ENCODE peak calls at places on chromosome 11, in nine cellular contexts. A is hepatocyte, W is transverse colon, T is ovary, D is heart left ventricle, Z is GM23338, X is dorsolateral prefrontal cortex, N is heart right ventricle, Y is HL-60. Q is an unnamed sample. For H3K27me3, the result is how much of the 10 kb centered on the place peaks cover.

GRCh38 chr11:89405629-89406028 is 85.5 kb downstream of the NOX4 start:
- DNase-seq in W (no peak), T (no peak), D (no peak), Y (no peak), A (no peak), Z (peak), X (no peak), N (no peak), Q (peak)

GRCh38 chr11:73019448-73019847 is 122.7 kb downstream of the FCHSD2 start:
- DNase-seq in Z (no peak), X (no peak), N (no peak), W (no peak), D (no peak), Y (no peak), T (no peak), A (no peak), Q (no peak)

GRCh38 chr11:120185678-120186407 is 25.0 kb upstream of the OAF start:
- DNase-seq in W (no peak), T (no peak), N (peak), Z (no peak), D (peak), A (peak), X (no peak), Y (no peak), Q (no peak)

GRCh38 chr11:121615506-121615905 is 162.7 kb upstream of the SORL1-AS1 start:
- DNase-seq in W (no peak), X (no peak), T (no peak), Y (no peak), A (no peak), D (no peak), Z (no peak), N (no peak), Q (no peak)

GRCh38 chr11:9357041-9357440 is 27.4 kb upstream of the IPO7 start:
- DNase-seq in A (no peak), D (no peak), Z (no peak), Y (no peak), N (no peak), T (no peak), X (no peak), W (no peak), Q (peak)

GRCh38 chr11:130798801-130799200 is 117.5 kb downstream of the SNX19 start:
- DNase-seq in Y (no peak), A (no peak), N (no peak), X (no peak), T (no peak), D (no peak), Z (no peak), W (no peak), Q (no peak)

GRCh38 chr11:2651054-2651617 is 48.7 kb downstream of the KCNQ1OT1 start:
- DNase-seq in X (no peak), Z (no peak), N (no peak), T (no peak), W (no peak), Y (no peak), A (no peak), D (no peak), Q (no peak)

GRCh38 chr11:78586452-78587046 is 11.9 kb upstream of the NARS2 start:
- DNase-seq in X (no peak), Z (peak), A (no peak), T (no peak), D (no peak), Y (no peak), W (no peak), N (no peak), Q (peak)

GRCh38 chr11:130162733-130163132 is 3.2 kb downstream of the ST14 start:
- DNase-seq in T (no peak), N (no peak), W (peak), X (no peak), Y (peak), A (peak), Z (no peak), D (no peak), Q (no peak)

GRCh38 chr11:66360406-66361073 is 11.0 kb downstream of the SLC29A2 start:
- DNase-seq in A (no peak), T (no peak), Y (no peak), Z (no peak), N (no peak), D (peak), W (no peak), X (no peak), Q (no peak)

GRCh38 chr11:69155302-69156198 is at the start of gene SMIM38:
- DNase-seq in T (no peak), Y (no peak), W (no peak), N (no peak), A (no peak), D (peak), X (peak), Z (no peak), Q (no peak)

GRCh38 chr11:128492903-128493569 is 94.3 kb downstream of the ETS1 start:
- DNase-seq in X (no peak), Z (no peak), N (no peak), W (no peak), A (no peak), D (no peak), T (no peak), Y (no peak), Q (no peak)

GRCh38 chr11:72812604-72812967 is 1.6 kb upstream of the ATG16L2 start:
- DNase-seq in W (no peak), Y (no peak), X (no peak), A (no peak), D (no peak), N (no peak), T (no peak), Z (no peak), Q (no peak)

GRCh38 chr11:10155793-10156490 is 138.1 kb downstream of the SBF2 start:
- DNase-seq in D (no peak), X (no peak), A (peak), N (no peak), W (no peak), Z (peak), T (no peak), Y (no peak), Q (peak)

GRCh38 chr11:95459268-95460040 is 228.5 kb upstream of the SESN3 start:
- DNase-seq in W (no peak), X (no peak), A (peak), Y (no peak), T (no peak), Z (no peak), D (no peak), N (no peak), Q (no peak)

GRCh38 chr11:112227002-112227401 is 774 bp downstream of the PTS start:
- DNase-seq in N (no peak), D (no peak), T (no peak), A (peak), X (peak), Z (peak), Y (no peak), W (no peak), Q (peak)

GRCh38 chr11:72736452-72737069 is 15.6 kb downstream of the ARAP1 start:
- DNase-seq in T (no peak), W (no peak), A (no peak), N (peak), Z (no peak), D (peak), Y (peak), X (no peak), Q (peak)

GRCh38 chr11:74749127-74749964 is 697 bp downstream of the RNF169 start:
- DNase-seq in A (peak), W (peak), Z (peak), T (peak), Y (peak), N (peak), D (peak), X (peak), Q (no peak)

GRCh38 chr11:70111269-70112016 is 33.3 kb downstream of the ANO1 start:
- DNase-seq in Y (no peak), A (peak), N (peak), W (peak), Z (peak), T (no peak), X (no peak), D (peak), Q (no peak)

GRCh38 chr11:77084581-77085191 is 17.9 kb downstream of the CAPN5 start:
- DNase-seq in X (no peak), Z (no peak), Y (no peak), D (peak), A (no peak), T (peak), W (peak), N (no peak), Q (no peak)

GRCh38 chr11:62931501-62932278 is 10.5 kb upstream of the CHRM1 start:
- DNase-seq in W (no peak), T (no peak), Y (no peak), Z (no peak), X (no peak), A (no peak), D (no peak), N (no peak), Q (no peak)

GRCh38 chr11:67179892-67180490 is 60.9 kb downstream of the KDM2A start:
- DNase-seq in T (no peak), D (no peak), N (no peak), W (no peak), Y (no peak), X (no peak), A (no peak), Z (no peak), Q (no peak)

GRCh38 chr11:30855383-30856006 is 269.3 kb upstream of the MPPED2 start:
- DNase-seq in N (no peak), Z (no peak), Y (no peak), X (no peak), A (peak), D (no peak), T (no peak), W (no peak), Q (peak)

GRCh38 chr11:44110231-44110679 is 14.8 kb downstream of the EXT2 start:
- DNase-seq in A (peak), X (peak), T (peak), Z (peak), Y (peak), D (peak), W (peak), N (peak), Q (no peak)

GRCh38 chr11:78651923-78652602 is 77.4 kb upstream of the NARS2 start:
- DNase-seq in X (no peak), D (no peak), T (no peak), N (no peak), W (no peak), A (no peak), Y (no peak), Z (no peak), Q (no peak)

GRCh38 chr11:118186346-118187107 is 10.1 kb upstream of the SCN2B start:
- DNase-seq in T (no peak), Y (no peak), W (no peak), D (no peak), A (no peak), Z (no peak), N (no peak), X (no peak), Q (no peak)

GRCh38 chr11:32105871-32106312 is 15.0 kb downstream of the RCN1 start:
- DNase-seq in D (no peak), W (no peak), N (no peak), Z (no peak), A (no peak), T (no peak), X (no peak), Y (no peak), Q (no peak)

GRCh38 chr11:75351541-75352416 is at the start of gene ARRB1:
- DNase-seq in D (peak), W (peak), A (peak), N (peak), Z (peak), Y (peak), T (peak), X (peak), Q (no peak)

GRCh38 chr11:111445586-111445985 is 66.5 kb upstream of the POU2AF1 start:
- DNase-seq in A (no peak), Z (no peak), W (no peak), T (no peak), D (no peak), N (peak), X (no peak), Y (no peak), Q (no peak)

GRCh38 chr11:118341749-118342489 is 586 bp downstream of the CD3D start:
- DNase-seq in N (no peak), X (no peak), D (no peak), Z (no peak), T (no peak), Y (no peak), W (no peak), A (no peak), Q (no peak)

GRCh38 chr11:31110825-31111224 is 258.7 kb downstream of the DCDC1 start:
- DNase-seq in T (no peak), Z (no peak), A (no peak), Y (no peak), D (no peak), X (no peak), W (no peak), N (no peak), Q (no peak)

GRCh38 chr11:1564535-1565172 is 7.4 kb downstream of the DUSP8 start:
- DNase-seq in T (no peak), X (peak), W (peak), Z (peak), A (peak), N (peak), Y (no peak), D (peak), Q (no peak)

GRCh38 chr11:5666396-5666780 is 18.5 kb downstream of the TRIM5 start:
- DNase-seq in D (no peak), Y (no peak), N (no peak), W (no peak), T (no peak), Z (no peak), A (no peak), X (no peak), Q (no peak)

DNA sequence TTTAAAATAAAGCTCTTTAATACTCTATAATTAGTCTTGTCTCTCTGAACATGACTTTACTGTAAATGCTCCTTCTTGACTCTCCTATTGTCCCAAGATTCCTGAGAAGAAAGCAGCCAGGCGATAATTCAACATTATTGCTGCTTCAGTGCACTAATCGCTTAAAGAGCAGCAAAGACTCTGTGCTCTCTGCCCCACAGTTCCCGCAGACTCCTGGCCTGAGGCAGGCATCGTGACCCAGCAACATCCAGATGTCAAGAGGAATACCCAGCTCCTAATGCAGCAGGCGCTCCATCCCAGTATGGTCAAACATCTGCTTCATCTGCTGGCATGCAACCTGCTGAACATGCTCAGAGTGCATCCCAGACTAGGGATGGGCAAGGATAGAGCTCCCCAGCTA is 270.1 kb downstream of the SOX6 start:
- DNase-seq in W (no peak), N (no peak), Z (peak), D (no peak), T (no peak), Y (no peak), A (no peak), X (no peak), Q (no peak)
- H3K27ac ChIP-seq in W (no peak), N (no peak), Z (no peak), D (no peak), T (no peak), Y (no peak), A (no peak), X (no peak), Q (no peak)

GRCh38 chr11:7657306-7658025 is 15.8 kb downstream of the CYB5R2 start:
- DNase-seq in T (peak), Y (peak), X (peak), D (no peak), W (peak), A (peak), N (peak), Z (peak), Q (peak)
- TF ChIP-seq CTCF in T (peak), Y (peak), X (peak), D (peak), W (peak), A (peak), N (peak), Z (peak), Q (peak)

GRCh38 chr11:33777906-33778305 is 3.6 kb upstream of the FBXO3 start:
- DNase-seq in T (no peak), A (no peak), N (no peak), Z (no peak), X (no peak), D (no peak), W (no peak), Y (no peak), Q (no peak)
- H3K27me3 ChIP-seq in T (under half), A (under half), N (under half), Z (under half), X (under half), D (under half), W (under half), Y (under half), Q (under half)

GRCh38 chr11:22197139-22197893 is 4.4 kb downstream of the ANO5 start:
- DNase-seq in D (no peak), W (no peak), A (no peak), N (no peak), Z (no peak), X (no peak), T (no peak), Y (no peak), Q (no peak)
- H3K27ac ChIP-seq in D (peak), W (no peak), A (no peak), N (no peak), Z (no peak), X (no peak), T (no peak), Y (no peak), Q (no peak)